ENCODE peak calls at places on chromosomes 11 and 22, in four cellular contexts. U is MM.1S, C is HCT116, S is GM23338. W is an unnamed sample.
A peak's percentile ranks its signal among the peaks of the same experiment; 100 is the strongest.

GRCh38 chr11:19311306-19312030 is 70.7 kb upstream of the E2F8 start:
- DNase-seq in U (peak; percentile 56), C (peak; percentile 31), S (peak; percentile 83), W (peak; percentile 76)

GRCh38 chr11:17790453-17790852 is 55.9 kb downstream of the KCNC1 start:
- DNase-seq in U (no peak), C (no peak), S (no peak), W (no peak)

GRCh38 chr22:48342732-48343131 is 1484.9 kb downstream of the BRD1 start:
- DNase-seq in U (no peak), C (no peak), S (no peak), W (no peak)

GRCh38 chr11:6541356-6541755 is 44.3 kb downstream of the DNHD1 start:
- DNase-seq in U (no peak), C (no peak), S (no peak), W (no peak)

GRCh38 chr11:67632982-67633755 is 3.4 kb upstream of the NUDT8 start:
- DNase-seq in U (no peak), C (no peak), S (no peak), W (peak; percentile 4)

GRCh38 chr22:29029202-29030000 is 32.2 kb downstream of the C22orf31 start:
- DNase-seq in U (no peak), C (no peak), S (no peak), W (no peak)

GRCh38 chr11:71472357-71472885 is 19.4 kb downstream of the NADSYN1 start:
- DNase-seq in U (no peak), C (no peak), S (no peak), W (no peak)

GRCh38 chr11:133705873-133706272 is 139.4 kb downstream of the SPATA19 start:
- DNase-seq in U (no peak), C (no peak), S (no peak), W (no peak)

GRCh38 chr11:3836903-3837302 is 3.9 kb downstream of the RHOG start:
- DNase-seq in U (no peak), C (no peak), S (no peak), W (no peak)

GRCh38 chr11:70173018-70173417 is 30.1 kb upstream of the FADD start:
- DNase-seq in U (no peak), C (no peak), S (no peak), W (no peak)

GRCh38 chr22:30636226-30637077 is 871 bp downstream of the SLC35E4 start:
- DNase-seq in U (no peak), C (no peak), S (peak; percentile 47), W (no peak)

DNA sequence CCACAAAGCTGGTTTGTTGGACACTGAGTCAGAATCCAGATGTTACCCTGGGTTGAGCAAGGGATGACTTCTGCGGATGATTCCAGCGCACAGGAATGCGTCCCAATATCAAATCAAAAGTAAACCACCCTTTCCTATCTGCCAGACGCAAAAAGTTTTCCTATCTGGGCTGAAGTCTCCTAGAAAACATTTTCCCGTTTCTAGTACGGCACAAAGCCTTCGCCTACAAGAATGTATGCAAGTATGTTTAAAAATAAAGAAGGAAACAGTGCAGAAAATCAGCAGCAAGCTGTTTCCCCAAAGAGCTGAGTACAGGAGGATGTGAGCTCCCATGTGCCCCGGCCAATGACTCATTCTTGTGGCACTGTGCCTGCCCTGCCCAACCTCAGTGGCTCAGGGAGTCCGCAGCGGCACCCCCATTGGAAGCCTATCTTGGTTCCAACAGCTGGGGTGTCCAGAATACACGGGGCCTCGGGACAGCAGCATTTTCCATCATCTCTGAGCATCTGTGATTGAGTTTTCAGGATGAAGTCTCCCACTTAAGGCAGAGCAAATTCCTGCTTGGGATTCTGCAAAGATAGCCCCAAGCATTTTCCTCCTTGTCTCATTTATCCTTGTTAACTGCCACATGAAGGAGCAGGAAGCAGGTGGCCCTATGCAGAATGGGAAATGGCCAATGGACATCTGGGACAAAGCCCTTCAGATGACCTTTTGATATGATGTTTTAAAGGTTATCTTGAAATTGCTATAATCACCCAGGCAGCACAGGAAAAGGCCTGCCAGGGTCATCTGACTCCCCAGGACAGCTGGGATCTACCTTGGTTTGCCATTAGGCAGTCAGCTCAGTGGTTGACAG is 17.5 kb downstream of the KCNJ5 start:
- DNase-seq in U (no peak), C (peak; percentile 45), S (no peak), W (peak; percentile 47)
- TF ChIP-seq EZH2phosphoT487 in U (no peak), C (no peak), S (no peak), W (no peak)

GRCh38 chr11:20522536-20522935 is 76.9 kb upstream of the SLC6A5 start:
- DNase-seq in U (no peak), C (no peak), S (peak; percentile 20), W (no peak)

GRCh38 chr11:20512869-20513268 is 86.5 kb upstream of the SLC6A5 start:
- DNase-seq in U (no peak), C (no peak), S (no peak), W (no peak)

GRCh38 chr11:20518323-20518834 is 81.0 kb upstream of the SLC6A5 start:
- DNase-seq in U (no peak), C (no peak), S (no peak), W (no peak)
- TF ChIP-seq EZH2phosphoT487 in U (no peak), C (no peak), S (no peak), W (no peak)

GRCh38 chr11:46277623-46278386 is at the start of gene CREB3L1:
- DNase-seq in U (no peak), C (no peak), S (peak; percentile 61), W (peak; percentile 36)
- TF ChIP-seq EZH2phosphoT487 in U (no peak), C (no peak), S (no peak), W (no peak)

GRCh38 chr11:121300313-121300971 is 7.9 kb downstream of the SC5D start:
- DNase-seq in U (no peak), C (no peak), S (no peak), W (no peak)
- TF ChIP-seq EZH2phosphoT487 in U (no peak), C (no peak), S (no peak), W (no peak)